ENCODE peak calls at places on chromosomes 12 and 14, in six cellular contexts. Y is lung, V is endothelial cell, B is fibroblast of mammary gland, P is psoas muscle, L is ovary. D is an unnamed sample.

GRCh38 chr12:65662590-65662989 is 161.7 kb upstream of the HMGA2 start:
- DNase-seq in L (no peak), V (no peak), P (no peak), B (no peak), Y (no peak), D (no peak)

GRCh38 chr12:15636060-15636890 is 152.9 kb downstream of the EPS8 start:
- DNase-seq in L (no peak), B (peak), Y (no peak), P (no peak), V (no peak), D (no peak)

GRCh38 chr12:130688027-130688778 is 27.9 kb downstream of the RIMBP2 start:
- DNase-seq in B (no peak), V (no peak), L (no peak), Y (no peak), P (no peak), D (no peak)

GRCh38 chr12:6783828-6784227 is 5.5 kb upstream of the CD4 start:
- DNase-seq in L (no peak), V (no peak), B (no peak), Y (no peak), P (no peak), D (no peak)

GRCh38 chr12:21324551-21324950 is 10.2 kb downstream of the SLCO1A2 start:
- DNase-seq in B (no peak), P (no peak), Y (no peak), L (no peak), V (no peak), D (no peak)

GRCh38 chr12:111396726-111397445 is 8.8 kb upstream of the SH2B3 start:
- DNase-seq in Y (peak), V (peak), B (peak), P (peak), L (peak), D (peak)

GRCh38 chr12:96336489-96336888 is 63.8 kb downstream of the CDK17 start:
- DNase-seq in L (no peak), P (no peak), B (no peak), Y (no peak), V (no peak), D (no peak)

GRCh38 chr14:80987235-80988032 is 32.0 kb downstream of the TSHR start:
- DNase-seq in B (peak), Y (peak), P (peak), V (peak), L (no peak), D (peak)

GRCh38 chr12:120092531-120093335 is 23.8 kb downstream of the RAB35 start:
- DNase-seq in B (no peak), V (no peak), Y (no peak), P (peak), L (no peak), D (no peak)

GRCh38 chr14:42140001-42140400 is 533.3 kb downstream of the LRFN5 start:
- DNase-seq in Y (no peak), P (no peak), V (no peak), B (peak), L (no peak), D (no peak)

GRCh38 chr12:110786012-110786411 is 43.3 kb upstream of the PPP1CC start:
- DNase-seq in V (no peak), L (no peak), B (no peak), Y (no peak), P (no peak), D (no peak)

GRCh38 chr12:45433441-45433868 is 217.6 kb downstream of the ANO6 start:
- DNase-seq in P (no peak), L (no peak), Y (no peak), B (no peak), V (no peak), D (no peak)

GRCh38 chr14:69696633-69697557 is 70.0 kb upstream of the SRSF5 start:
- DNase-seq in P (no peak), B (no peak), Y (no peak), L (no peak), V (no peak), D (no peak)

GRCh38 chr14:65134651-65135579 is 32.6 kb upstream of the MAX start:
- DNase-seq in Y (no peak), P (no peak), V (no peak), B (peak), L (no peak), D (peak)

GRCh38 chr14:102975662-102976061 is 53.2 kb downstream of the AMN start:
- DNase-seq in P (no peak), L (no peak), Y (no peak), V (no peak), B (no peak), D (no peak)

GRCh38 chr14:99946652-99947489 is 118.4 kb upstream of the EVL start:
- DNase-seq in B (no peak), Y (no peak), P (no peak), V (peak), L (no peak), D (peak)

GRCh38 chr12:100251917-100252316 is 15.0 kb downstream of the DEPDC4 start:
- DNase-seq in P (no peak), Y (peak), L (no peak), V (no peak), B (no peak), D (peak)

GRCh38 chr14:95811813-95812212 is 64.8 kb upstream of the TUNAR start:
- DNase-seq in L (no peak), V (no peak), Y (no peak), B (no peak), P (no peak), D (no peak)

GRCh38 chr14:34098045-34098984 is 147.4 kb upstream of the EGLN3 start:
- DNase-seq in L (peak), V (peak), Y (no peak), P (peak), B (peak), D (peak)

GRCh38 chr12:89166525-89166934 is 185.8 kb downstream of the DUSP6 start:
- DNase-seq in B (peak), P (no peak), V (no peak), L (no peak), Y (no peak), D (no peak)

GRCh38 chr14:72677664-72678063 is 216.2 kb downstream of the DPF3 start:
- DNase-seq in V (no peak), P (no peak), Y (no peak), B (peak), L (no peak), D (no peak)

GRCh38 chr12:83514372-83514771 is 827.7 kb downstream of the TMTC2 start:
- DNase-seq in L (no peak), Y (no peak), V (no peak), P (no peak), B (no peak), D (peak)

DNA sequence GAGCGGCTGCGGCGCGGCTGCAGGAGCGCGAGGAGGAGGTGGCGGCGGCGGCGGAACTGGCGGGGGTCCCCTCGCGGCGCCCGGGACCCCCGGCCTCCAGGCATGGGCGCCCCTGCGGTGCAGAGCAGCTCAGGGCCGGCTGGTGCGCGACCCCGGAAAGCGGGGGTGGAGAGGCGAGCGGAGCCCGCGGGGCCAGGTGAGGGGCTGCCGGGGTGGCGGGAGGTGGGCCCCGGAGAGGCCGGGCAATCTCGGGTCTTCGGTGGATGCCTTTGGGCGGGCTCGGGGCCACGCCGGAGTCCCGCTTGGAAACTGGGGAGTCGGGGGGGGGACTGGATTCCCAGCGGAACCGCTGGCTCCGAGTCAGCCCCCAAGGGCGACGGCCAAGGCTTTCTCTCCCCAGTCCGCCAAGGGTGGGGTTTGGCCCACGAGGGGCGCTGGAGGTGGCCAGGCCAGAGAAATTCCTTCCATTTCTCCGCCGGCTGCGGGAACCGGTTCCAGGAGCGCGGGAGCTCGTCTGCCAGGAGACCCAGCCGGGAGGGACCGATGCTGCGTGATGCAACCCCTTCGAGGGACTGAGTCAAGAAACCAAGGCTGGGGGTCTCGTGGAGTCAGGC is 13.9 kb upstream of the NR4A1 start:
- DNase-seq in Y (no peak), B (peak), P (peak), V (no peak), L (peak), D (peak)
- TF ChIP-seq CTCF in Y (no peak), B (peak), P (no peak), V (no peak), L (no peak), D (no peak)

DNA sequence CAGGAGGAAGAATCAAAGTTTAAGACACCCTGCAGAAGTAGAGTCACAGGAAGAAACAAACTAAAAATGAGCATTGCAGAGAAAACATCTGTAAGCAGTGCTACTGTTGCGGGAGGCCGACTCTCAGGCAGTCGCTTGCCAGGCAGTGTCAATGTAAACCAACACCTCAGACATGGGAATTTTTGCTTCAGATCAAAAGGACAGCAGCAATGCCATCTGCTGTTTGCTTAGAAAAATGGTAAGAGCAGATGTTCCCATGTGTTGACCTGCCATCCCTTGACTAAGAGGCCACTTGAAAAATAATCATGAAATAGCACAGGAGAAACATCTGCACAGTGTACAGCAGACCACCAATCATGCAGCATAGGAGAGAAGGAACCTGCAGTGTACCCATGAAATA is 196.6 kb downstream of the SLC25A21 start:
- DNase-seq in Y (no peak), V (no peak), P (no peak), B (peak), L (no peak), D (no peak)
- TF ChIP-seq CTCF in Y (no peak), V (no peak), P (no peak), B (no peak), L (no peak), D (no peak)

GRCh38 chr12:452667-453210 is 7.0 kb upstream of the B4GALNT3 start:
- DNase-seq in P (peak), V (no peak), Y (no peak), B (no peak), L (no peak), D (no peak)
- TF ChIP-seq CTCF in P (no peak), V (no peak), Y (no peak), B (no peak), L (no peak), D (no peak)

DNA sequence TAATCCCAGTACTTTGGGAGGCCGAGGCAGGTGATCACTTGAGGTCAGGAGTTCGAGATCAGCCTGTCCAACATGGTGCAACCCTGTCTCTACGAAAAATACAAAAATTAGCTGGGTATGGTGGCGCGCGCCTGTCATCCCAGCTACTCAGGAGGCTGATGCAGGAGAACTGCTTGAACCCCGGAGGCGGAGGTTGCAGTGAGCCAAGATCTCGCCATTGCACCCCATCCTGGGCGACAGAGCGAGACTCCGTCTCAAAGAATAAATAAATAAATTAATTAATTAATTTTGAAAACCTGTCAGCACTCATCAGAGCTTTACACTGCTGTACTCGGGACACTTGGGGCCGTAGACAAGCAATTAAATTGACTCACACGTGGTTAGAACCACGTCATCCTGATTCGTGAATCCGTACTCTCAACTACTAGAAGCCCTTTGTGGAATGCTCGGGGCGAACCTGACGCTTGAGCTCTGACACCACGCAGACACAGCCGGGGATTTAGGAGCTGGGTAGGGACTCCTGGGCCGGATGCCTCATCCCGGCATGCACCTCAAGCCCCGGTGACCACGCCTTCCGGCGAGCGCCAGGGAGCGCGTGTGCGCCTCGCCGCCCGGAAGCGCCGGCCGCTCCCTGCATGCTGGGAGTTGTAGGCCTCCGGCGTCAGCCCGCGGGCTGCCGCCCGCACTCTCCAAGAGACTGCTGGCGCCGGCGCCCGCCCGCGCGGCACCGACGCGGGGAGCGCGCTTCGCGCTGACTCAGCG is at the start of gene XPOT:
- DNase-seq in Y (peak), P (peak), B (peak), V (peak), L (peak), D (peak)
- TF ChIP-seq CTCF in Y (no peak), P (no peak), B (no peak), V (no peak), L (no peak), D (no peak)

DNA sequence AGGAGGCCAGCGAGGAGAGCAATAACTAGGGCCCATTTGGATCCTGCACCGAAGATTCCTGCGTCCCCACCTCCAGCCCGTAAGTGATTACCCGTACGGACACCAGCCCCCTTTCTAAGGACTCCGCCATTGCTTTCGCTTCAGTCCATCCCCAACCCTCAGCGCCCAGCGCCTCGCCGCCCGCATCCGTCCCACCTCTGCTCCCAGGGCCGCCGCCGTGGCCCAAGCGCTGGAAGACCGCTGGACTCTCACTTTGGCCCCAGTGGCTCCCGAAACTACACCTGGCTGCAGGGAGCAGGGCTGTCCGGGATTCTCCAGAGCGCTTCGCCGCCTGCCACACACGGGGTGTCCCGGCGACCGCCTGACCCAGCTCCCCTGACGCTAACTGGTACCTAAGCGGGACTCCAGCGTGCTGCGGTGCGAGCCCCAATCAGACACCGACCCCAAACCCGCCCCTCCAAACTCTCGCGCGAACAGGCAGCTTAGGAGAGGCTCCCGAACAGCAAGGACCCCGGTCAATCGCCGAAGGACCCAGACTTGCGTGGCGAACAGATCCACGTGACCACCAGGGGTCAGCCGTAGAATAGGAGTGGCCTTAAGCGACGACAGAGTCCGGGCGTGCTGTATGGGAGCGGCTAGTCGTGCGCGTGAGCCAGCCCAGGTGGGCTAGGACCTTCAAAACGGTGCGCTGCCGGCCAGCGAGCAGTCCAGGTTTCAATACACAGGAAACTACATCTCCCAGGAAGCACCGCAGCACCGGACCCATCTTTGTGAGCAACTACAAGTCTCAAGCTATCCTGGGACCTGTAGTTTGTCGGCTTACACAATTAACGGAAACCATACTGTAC is at the start of gene CNPY2:
- DNase-seq in L (peak), Y (peak), B (peak), P (peak), V (peak), D (peak)
- TF ChIP-seq CTCF in L (peak), Y (no peak), B (no peak), P (peak), V (peak), D (no peak)

DNA sequence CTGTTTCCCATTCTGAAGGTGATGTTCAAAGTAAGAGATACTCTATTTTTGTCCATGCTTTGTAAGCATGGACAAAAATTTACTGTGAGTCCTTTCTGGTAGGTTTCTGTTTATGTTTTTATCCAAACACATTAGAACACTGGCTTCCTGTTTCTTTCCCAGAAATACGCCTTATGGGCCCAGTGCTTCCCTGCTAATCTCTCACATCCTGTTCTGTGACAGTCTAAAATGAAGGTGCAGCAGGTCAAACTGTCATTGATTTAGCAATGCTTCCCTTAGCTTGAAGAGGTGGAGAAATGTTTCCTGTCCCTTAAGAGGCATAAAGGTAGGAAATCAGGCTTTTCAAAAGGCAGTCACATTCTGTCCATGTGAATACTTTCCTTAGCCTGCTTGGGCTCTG is 305.6 kb downstream of the RPS29 start:
- DNase-seq in Y (no peak), P (no peak), B (no peak), L (no peak), V (no peak), D (no peak)
- TF ChIP-seq CTCF in Y (no peak), P (no peak), B (no peak), L (no peak), V (no peak), D (no peak)

D was measured in Calu3.